ENCODE peak calls at places on chromosomes 13 and 19, in eight cellular contexts. U, J, B, Q, O, P, Z and R are unnamed samples.

GRCh38 chr13:29494520-29494919 is 101.0 kb downstream of the SLC7A1 start:
- DNase-seq in Z (no peak), O (no peak), J (no peak), B (no peak), P (no peak), U (no peak), Q (no peak), R (no peak)

GRCh38 chr19:55640043-55640576 is 692 bp upstream of the ZNF580 start:
- DNase-seq in P (no peak), J (no peak), B (no peak), Q (no peak), O (peak), Z (no peak), U (peak), R (no peak)

GRCh38 chr19:3969435-3970312 is 1.2 kb downstream of the DAPK3 start:
- DNase-seq in U (no peak), P (no peak), O (peak), Z (peak), B (no peak), Q (peak), J (no peak), R (peak)

GRCh38 chr13:35729926-35730627 is 253.6 kb upstream of the MAB21L1 start:
- DNase-seq in O (no peak), Z (no peak), Q (no peak), B (no peak), P (no peak), J (no peak), U (no peak), R (no peak)

GRCh38 chr13:46352810-46353209 is 34.2 kb downstream of the RUBCNL start:
- DNase-seq in O (no peak), U (no peak), J (no peak), B (no peak), P (no peak), Q (no peak), Z (no peak), R (no peak)

GRCh38 chr19:12872255-12872654 is 9.0 kb downstream of the DNASE2 start:
- DNase-seq in O (no peak), P (no peak), J (no peak), U (no peak), B (no peak), Z (no peak), Q (no peak), R (no peak)

GRCh38 chr19:29926801-29927200 is 15.2 kb upstream of the URI1 start:
- DNase-seq in B (no peak), U (no peak), O (no peak), Z (no peak), Q (no peak), P (no peak), J (no peak), R (no peak)

GRCh38 chr13:37475966-37476365 is 122.6 kb downstream of the POSTN start:
- DNase-seq in U (no peak), Q (no peak), Z (no peak), P (no peak), J (no peak), B (no peak), O (peak), R (no peak)

GRCh38 chr19:17706750-17707181 is 12.5 kb upstream of the MAP1S start:
- DNase-seq in Z (peak), U (no peak), O (peak), P (no peak), B (no peak), J (peak), Q (peak), R (no peak)

GRCh38 chr13:57582032-57582431 is 49.5 kb upstream of the PCDH17 start:
- DNase-seq in P (no peak), Q (peak), J (no peak), U (no peak), Z (peak), B (no peak), O (no peak), R (no peak)

GRCh38 chr19:55618426-55618825 is 5.9 kb downstream of the ZNF784 start:
- DNase-seq in O (no peak), J (no peak), Q (no peak), Z (no peak), U (no peak), B (no peak), P (no peak), R (no peak)

GRCh38 chr13:45331981-45332830 is 8.8 kb downstream of the TPT1 start:
- DNase-seq in Z (peak), B (no peak), P (peak), O (peak), U (no peak), J (no peak), Q (peak), R (peak)

GRCh38 chr19:36973021-36973843 is 57.1 kb downstream of the ZNF568 start:
- DNase-seq in Q (no peak), J (no peak), U (peak), B (peak), Z (peak), P (peak), O (peak), R (no peak)

GRCh38 chr13:94323746-94324408 is 155.6 kb downstream of the DCT start:
- DNase-seq in O (no peak), J (no peak), P (no peak), B (no peak), U (peak), Z (no peak), Q (no peak), R (no peak)

GRCh38 chr13:113663934-113664333 is 3.1 kb upstream of the GRK1 start:
- DNase-seq in Z (no peak), B (no peak), U (peak), O (no peak), P (no peak), Q (no peak), J (no peak), R (no peak)

GRCh38 chr19:19866599-19867248 is 1.0 kb downstream of the ZNF253 start:
- DNase-seq in Q (no peak), J (peak), O (peak), B (no peak), P (no peak), U (peak), Z (no peak), R (no peak)

GRCh38 chr19:52237771-52238400 is 31.5 kb upstream of the ZNF766 start:
- DNase-seq in J (peak), Q (peak), Z (peak), P (peak), O (peak), U (peak), B (no peak), R (peak)

GRCh38 chr19:3949294-3949693 is 16.4 kb downstream of the NMRK2 start:
- DNase-seq in U (no peak), O (no peak), Z (no peak), P (no peak), J (no peak), Q (no peak), B (no peak), R (no peak)

GRCh38 chr13:101144808-101145419 is 271.4 kb downstream of the NALCN start:
- DNase-seq in J (no peak), Q (peak), Z (peak), B (no peak), O (peak), P (peak), U (no peak), R (peak)

GRCh38 chr13:35964764-35965163 is 166.4 kb downstream of the DCLK1 start:
- DNase-seq in B (no peak), Z (no peak), O (peak), Q (no peak), P (peak), U (no peak), J (no peak), R (peak)

GRCh38 chr13:101271681-101272245 is 144.5 kb downstream of the NALCN start:
- DNase-seq in B (no peak), Z (no peak), O (no peak), U (no peak), Q (no peak), P (no peak), J (no peak), R (no peak)

GRCh38 chr13:97953376-97953970 is at the start of gene IPO5:
- DNase-seq in O (peak), J (no peak), U (no peak), P (no peak), Q (no peak), Z (peak), B (no peak), R (no peak)

GRCh38 chr19:56132316-56132822 is 8.7 kb upstream of the ZNF444 start:
- DNase-seq in U (no peak), O (peak), J (no peak), Z (no peak), B (no peak), P (peak), Q (no peak), R (no peak)

GRCh38 chr19:49997709-49998108 is 27.5 kb downstream of the VRK3 start:
- DNase-seq in Z (peak), P (no peak), O (peak), U (no peak), Q (peak), B (peak), J (no peak), R (no peak)

GRCh38 chr19:35119578-35119977 is 4.0 kb downstream of the FXYD3 start:
- DNase-seq in O (no peak), U (no peak), B (no peak), Q (no peak), Z (no peak), J (no peak), P (no peak), R (no peak)

GRCh38 chr13:97382276-97382675 is 51.7 kb upstream of the RAP2A start:
- DNase-seq in B (no peak), U (no peak), J (no peak), Q (no peak), P (no peak), Z (no peak), O (no peak), R (no peak)

GRCh38 chr19:48624067-48624594 is 4.8 kb downstream of the SPHK2 start:
- DNase-seq in U (peak), P (peak), Z (peak), B (peak), O (peak), Q (peak), J (peak), R (peak)

GRCh38 chr19:6769006-6769637 is 1.9 kb upstream of the SH2D3A start:
- DNase-seq in P (no peak), B (no peak), J (no peak), Q (peak), Z (peak), U (no peak), O (peak), R (peak)

GRCh38 chr19:33404506-33404905 is 31.0 kb downstream of the CEBPG start:
- DNase-seq in B (no peak), J (no peak), P (no peak), O (no peak), U (no peak), Q (no peak), Z (no peak), R (no peak)